ENCODE peak calls at places on chromosome 9, in eight cellular contexts. F is RKO; X is NCI-H1105 treated with DMSO at 0.1 percent for 48 hours; L is T47D; I is T-helper 22 cell; Y is effector CD4-positive, alpha-beta T cell; U is iPS-NIHi11; A is activated naive CD8-positive, alpha-beta T cell treated with anti-CD3 and anti-CD28 coated beads, Interleukin-2, amount 50 U/mL, for 24 hours. B is an unnamed sample.

GRCh38 chr9:14994738-14995137 is 84.5 kb upstream of the FREM1 start:
- DNase-seq in U (no peak), L (no peak), X (no peak), A (no peak), Y (no peak), F (no peak), I (no peak), B (no peak)

GRCh38 chr9:135743546-135744332 is 41.8 kb downstream of the KCNT1 start:
- DNase-seq in U (no peak), X (no peak), A (no peak), Y (no peak), F (no peak), L (no peak), I (no peak), B (peak)

GRCh38 chr9:137310190-137311052 is 8.3 kb upstream of the NRARP start:
- DNase-seq in Y (no peak), A (no peak), I (no peak), F (no peak), X (no peak), L (peak), U (peak), B (no peak)

GRCh38 chr9:127991017-127991756 is 10.4 kb upstream of the EEIG1 start:
- DNase-seq in L (peak), F (no peak), Y (no peak), U (no peak), A (no peak), I (no peak), X (peak), B (no peak)

GRCh38 chr9:128764361-128764760 is 7.4 kb downstream of the ZER1 start:
- DNase-seq in I (no peak), X (no peak), F (no peak), Y (no peak), U (peak), A (no peak), L (no peak), B (no peak)

GRCh38 chr9:32572900-32573523 is at the start of gene NDUFB6:
- DNase-seq in U (peak), I (peak), Y (peak), X (peak), F (peak), A (peak), L (peak), B (peak)

GRCh38 chr9:137342482-137342881 is 40.4 kb upstream of the NRARP start:
- DNase-seq in X (no peak), Y (no peak), I (no peak), U (no peak), A (no peak), L (no peak), F (no peak), B (no peak)

GRCh38 chr9:88396836-88397577 is 8.8 kb downstream of the SPIN1 start:
- DNase-seq in X (no peak), A (no peak), U (no peak), F (no peak), I (no peak), L (no peak), Y (no peak), B (no peak)

GRCh38 chr9:125525846-125526619 is 181.0 kb downstream of the MAPKAP1 start:
- DNase-seq in I (no peak), L (no peak), Y (no peak), U (no peak), A (no peak), F (no peak), X (no peak), B (peak)

GRCh38 chr9:129007766-129008468 is 20.2 kb downstream of the SH3GLB2 start:
- DNase-seq in U (no peak), A (no peak), Y (no peak), I (no peak), X (no peak), F (no peak), L (no peak), B (no peak)